ENCODE peak calls at places on chromosomes 1 and 21, in four cellular contexts. F is ovary, M is tibial nerve, Q is esophagus squamous epithelium. N is an unnamed sample. For H3K4me1 and H3K27me3, the result is how much of the 10 kb centered on the place peaks cover.

GRCh38 chr1:38941093-38941492 is 537 bp downstream of the RHBDL2 start:
- DNase-seq in F (no peak), Q (no peak), M (no peak), N (no peak)

GRCh38 chr1:65097081-65097480 is 50.9 kb upstream of the AK4 start:
- DNase-seq in F (no peak), M (no peak), Q (no peak), N (no peak)

GRCh38 chr1:8667869-8668595 is 149.4 kb downstream of the RERE start:
- DNase-seq in F (no peak), Q (no peak), M (no peak), N (no peak)

GRCh38 chr1:49728377-49728776 is 295.4 kb downstream of the AGBL4 start:
- DNase-seq in F (no peak), Q (no peak), M (no peak), N (no peak)

GRCh38 chr1:41500378-41500777 is 15.9 kb upstream of the EDN2 start:
- DNase-seq in M (no peak), F (no peak), Q (no peak), N (peak)

GRCh38 chr1:10867138-10867721 is 70.8 kb upstream of the CASZ1 start:
- DNase-seq in F (peak), Q (no peak), M (peak), N (peak)

GRCh38 chr1:174828264-174828663 is 171.5 kb upstream of the CACYBP start:
- DNase-seq in M (no peak), Q (no peak), F (no peak), N (no peak)

GRCh38 chr1:110540891-110541685 is 22.1 kb upstream of the KCNA10 start:
- DNase-seq in Q (no peak), F (no peak), M (no peak), N (no peak)

GRCh38 chr1:173122958-173123852 is 72.5 kb upstream of the TNFSF18 start:
- DNase-seq in F (peak), Q (peak), M (peak), N (peak)

GRCh38 chr21:46627726-46628125 is 7.7 kb upstream of the PRMT2 start:
- DNase-seq in F (no peak), Q (no peak), M (no peak), N (no peak)

GRCh38 chr21:44285547-44285992 is at the start of gene AIRE:
- DNase-seq in Q (no peak), F (no peak), M (no peak), N (no peak)

GRCh38 chr1:233777571-233777970 is 126.9 kb upstream of the SLC35F3 start:
- DNase-seq in F (no peak), Q (no peak), M (no peak), N (no peak)

GRCh38 chr1:165697491-165697880 is 876 bp downstream of the ALDH9A1 start:
- DNase-seq in Q (no peak), M (no peak), F (no peak), N (no peak)

GRCh38 chr1:39089811-39090519 is 63.8 kb downstream of the NDUFS5 start:
- DNase-seq in M (no peak), F (no peak), Q (no peak), N (no peak)

GRCh38 chr1:67298762-67299161 is 8.9 kb upstream of the IL12RB2 start:
- DNase-seq in F (no peak), Q (no peak), M (no peak), N (no peak)

GRCh38 chr1:180863158-180863775 is 49.4 kb upstream of the KIAA1614 start:
- DNase-seq in Q (no peak), M (no peak), F (no peak), N (peak)

GRCh38 chr1:1006305-1007159 is 6.6 kb upstream of the HES4 start:
- DNase-seq in Q (no peak), M (no peak), F (no peak), N (no peak)

GRCh38 chr1:9317591-9318331 is 25.1 kb downstream of the SPSB1 start:
- DNase-seq in Q (no peak), F (peak), M (no peak), N (no peak)

GRCh38 chr1:235502601-235503332 is 1.5 kb downstream of the B3GALNT2 start:
- DNase-seq in F (no peak), Q (no peak), M (no peak), N (no peak)

GRCh38 chr1:154730986-154731489 is 123.1 kb upstream of the ADAR start:
- DNase-seq in F (no peak), Q (no peak), M (no peak), N (no peak)

GRCh38 chr1:155981266-155982088 is 3.1 kb upstream of the ARHGEF2 start:
- DNase-seq in Q (no peak), F (no peak), M (no peak), N (no peak)

GRCh38 chr1:218507355-218508002 is 162.3 kb downstream of the TGFB2 start:
- DNase-seq in M (no peak), F (no peak), Q (no peak), N (no peak)

GRCh38 chr1:221315330-221315729 is 426.6 kb downstream of the DUSP10 start:
- DNase-seq in M (no peak), Q (no peak), F (no peak), N (peak)

GRCh38 chr21:28799926-28800325 is 192.8 kb downstream of the LTN1 start:
- DNase-seq in F (no peak), M (no peak), Q (no peak), N (no peak)

GRCh38 chr1:89525169-89525855 is 683 bp downstream of the LRRC8B start:
- DNase-seq in M (peak), Q (no peak), F (peak), N (no peak)

GRCh38 chr1:16300436-16300835 is 51.8 kb downstream of the FBXO42 start:
- DNase-seq in Q (no peak), M (no peak), F (no peak), N (no peak)

DNA sequence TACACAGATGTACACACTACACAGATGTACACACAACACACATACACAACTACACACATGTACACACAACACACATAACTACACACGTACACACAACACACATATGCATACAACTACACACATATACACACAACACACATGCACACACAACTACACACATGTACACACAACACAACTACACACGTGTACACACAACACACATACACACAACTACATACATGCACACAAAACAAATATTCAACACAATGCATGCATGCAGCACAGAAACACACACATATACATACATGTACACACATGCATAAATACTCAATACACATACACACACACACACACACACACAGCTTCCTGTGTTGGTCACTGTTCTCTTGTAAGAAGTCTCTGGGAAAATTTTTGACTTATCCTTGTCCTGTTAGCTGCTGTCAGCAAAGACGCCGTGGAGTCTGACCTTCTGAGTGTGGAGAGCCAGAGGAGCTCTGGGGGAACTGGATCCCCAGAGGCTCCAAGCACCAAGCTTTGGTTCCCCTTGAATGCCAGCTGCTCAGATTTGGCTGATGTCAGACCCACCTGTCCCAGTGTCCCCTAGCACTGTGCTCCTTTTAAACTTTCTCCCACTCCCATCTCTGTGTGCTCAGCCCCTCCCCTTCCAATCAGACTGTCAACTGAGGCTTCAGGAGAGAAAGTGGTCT is 318.9 kb downstream of the CAMTA1 start:
- DNase-seq in M (no peak), F (no peak), Q (no peak), N (no peak)
- H3K4me1 ChIP-seq in M (under half), F (under half), Q (under half), N (under half)

GRCh38 chr1:199042193-199042592 is 403.4 kb downstream of the PTPRC start:
- DNase-seq in F (no peak), M (no peak), Q (no peak), N (no peak)

GRCh38 chr1:199040499-199040898 is 401.7 kb downstream of the PTPRC start:
- DNase-seq in M (no peak), Q (no peak), F (no peak), N (no peak)

GRCh38 chr1:199040076-199040475 is 401.2 kb downstream of the PTPRC start:
- DNase-seq in F (no peak), Q (no peak), M (no peak), N (no peak)

GRCh38 chr1:199044191-199044590 is 405.4 kb downstream of the PTPRC start:
- DNase-seq in Q (no peak), F (no peak), M (no peak), N (no peak)

DNA sequence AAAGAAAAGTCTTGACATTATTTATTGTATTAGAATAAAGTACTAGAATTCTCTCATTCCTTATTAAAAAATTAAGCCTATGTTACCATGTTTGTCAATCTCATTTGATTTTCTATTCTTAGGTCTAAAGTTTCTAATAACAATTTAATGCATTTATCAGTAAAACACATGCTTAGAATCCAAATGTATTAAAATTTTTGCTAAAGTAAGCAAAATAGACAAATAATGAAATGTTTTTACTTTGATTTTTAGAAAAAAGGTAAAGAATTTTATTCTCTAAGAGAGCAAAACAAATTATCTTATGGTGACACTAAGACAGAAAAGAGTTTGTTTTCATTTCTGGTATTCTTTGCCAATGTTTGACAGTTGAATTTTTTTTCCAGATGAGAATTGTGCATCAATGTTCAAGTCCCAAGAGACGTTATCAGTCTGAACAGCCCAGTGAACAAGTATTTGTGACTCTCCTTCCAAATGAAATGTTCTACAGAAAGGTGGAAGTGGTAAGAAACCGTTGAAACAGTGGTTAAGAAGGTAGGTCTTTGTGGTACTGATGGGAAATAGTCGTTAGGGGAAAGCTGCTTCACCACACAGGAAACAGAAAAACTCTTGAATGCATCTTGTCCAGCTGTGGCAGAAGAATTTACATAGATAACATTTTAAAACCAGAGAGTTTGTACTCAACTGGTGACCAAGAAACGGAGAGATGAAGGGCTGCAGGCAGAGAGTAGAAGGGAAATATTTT is 402.5 kb downstream of the PTPRC start:
- DNase-seq in Q (no peak), F (no peak), M (no peak), N (no peak)
- TF ChIP-seq POLR2A in Q (no peak), F (no peak), M (no peak), N (no peak)

DNA sequence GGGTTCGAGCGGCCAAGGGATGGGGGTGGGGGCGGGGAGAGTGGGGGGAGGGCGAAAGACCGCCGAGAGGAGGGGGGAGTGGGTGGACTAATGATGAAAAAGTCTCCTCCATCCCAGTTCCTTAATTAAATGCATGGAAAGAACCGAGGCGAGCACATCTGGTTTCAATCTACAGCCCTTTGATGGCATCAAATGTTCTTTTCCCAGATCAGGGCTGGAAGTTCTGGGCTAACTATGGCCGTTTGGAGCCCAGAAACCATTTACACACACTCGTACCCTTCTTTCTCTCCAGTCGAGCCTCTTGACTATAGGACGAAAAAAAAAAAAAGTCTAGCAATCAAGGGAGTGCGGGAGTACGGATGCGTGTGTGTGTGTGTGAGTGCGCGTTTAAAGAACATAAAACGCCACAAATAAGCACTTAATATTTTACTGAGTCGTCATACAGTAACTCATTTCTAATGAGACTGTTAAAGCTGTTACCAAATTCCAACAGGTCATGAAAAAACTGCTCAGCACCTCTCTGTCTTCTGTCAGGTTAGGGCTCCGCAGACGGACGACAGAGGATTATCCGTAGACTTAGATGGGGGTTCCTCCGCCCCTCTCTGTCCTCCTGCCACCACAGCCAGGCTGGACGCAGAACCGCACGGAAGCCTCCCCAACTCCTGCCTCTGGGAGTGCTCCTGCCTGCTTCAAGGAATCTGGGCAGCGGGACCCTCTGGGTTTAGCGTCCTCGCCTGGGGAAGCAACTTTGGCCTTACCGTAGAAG is 2.1 kb upstream of the PRRX1 start:
- DNase-seq in Q (no peak), F (peak), M (no peak), N (no peak)
- H3K27me3 ChIP-seq in Q (half or more), F (under half), M (half or more), N (under half)

DNA sequence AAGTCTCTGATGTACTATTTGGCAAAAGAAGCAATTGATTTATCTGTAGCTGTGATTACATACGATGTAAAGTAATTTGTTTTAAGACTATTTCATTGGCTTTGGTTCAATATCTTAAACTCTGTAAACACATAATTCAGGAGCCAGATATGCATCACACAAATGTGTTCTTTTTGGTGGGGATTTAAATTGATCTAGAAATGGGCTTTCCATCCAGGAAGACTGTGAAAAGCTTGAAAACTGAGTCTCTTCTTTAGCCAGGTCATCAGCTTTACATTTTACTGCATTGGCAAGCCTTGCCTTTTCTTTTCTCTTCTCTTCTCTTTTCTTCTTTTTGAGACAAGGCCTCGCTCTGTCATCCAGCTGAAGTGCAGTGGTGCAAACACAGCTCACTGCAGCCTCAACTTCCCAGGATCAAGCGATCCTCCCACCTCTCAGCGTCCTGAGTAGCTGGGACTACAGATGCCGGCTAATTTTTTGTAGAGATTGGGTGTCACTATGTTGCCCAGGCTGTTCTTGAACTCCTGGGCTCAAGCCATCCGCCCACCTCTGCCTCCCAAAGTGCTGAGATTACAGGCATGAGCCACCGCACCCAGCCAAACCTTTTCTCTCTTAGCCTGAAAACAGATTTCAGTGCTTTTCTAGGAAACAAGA is 1.4 kb downstream of the RCAN3 start:
- DNase-seq in Q (no peak), M (no peak), F (no peak), N (no peak)
- H3K4me1 ChIP-seq in Q (under half), M (under half), F (under half), N (half or more)

GRCh38 chr1:85259118-85259865 is at the start of gene C1orf52:
- DNase-seq in F (peak), Q (peak), M (peak), N (peak)
- TF ChIP-seq POLR2A in F (peak), Q (no peak), M (peak), N (peak)

GRCh38 chr1:167101754-167102153 is 7.9 kb downstream of the STYXL2 start:
- DNase-seq in Q (no peak), M (no peak), F (no peak), N (no peak)
- H3K27me3 ChIP-seq in Q (under half), M (under half), F (under half), N (under half)

DNA sequence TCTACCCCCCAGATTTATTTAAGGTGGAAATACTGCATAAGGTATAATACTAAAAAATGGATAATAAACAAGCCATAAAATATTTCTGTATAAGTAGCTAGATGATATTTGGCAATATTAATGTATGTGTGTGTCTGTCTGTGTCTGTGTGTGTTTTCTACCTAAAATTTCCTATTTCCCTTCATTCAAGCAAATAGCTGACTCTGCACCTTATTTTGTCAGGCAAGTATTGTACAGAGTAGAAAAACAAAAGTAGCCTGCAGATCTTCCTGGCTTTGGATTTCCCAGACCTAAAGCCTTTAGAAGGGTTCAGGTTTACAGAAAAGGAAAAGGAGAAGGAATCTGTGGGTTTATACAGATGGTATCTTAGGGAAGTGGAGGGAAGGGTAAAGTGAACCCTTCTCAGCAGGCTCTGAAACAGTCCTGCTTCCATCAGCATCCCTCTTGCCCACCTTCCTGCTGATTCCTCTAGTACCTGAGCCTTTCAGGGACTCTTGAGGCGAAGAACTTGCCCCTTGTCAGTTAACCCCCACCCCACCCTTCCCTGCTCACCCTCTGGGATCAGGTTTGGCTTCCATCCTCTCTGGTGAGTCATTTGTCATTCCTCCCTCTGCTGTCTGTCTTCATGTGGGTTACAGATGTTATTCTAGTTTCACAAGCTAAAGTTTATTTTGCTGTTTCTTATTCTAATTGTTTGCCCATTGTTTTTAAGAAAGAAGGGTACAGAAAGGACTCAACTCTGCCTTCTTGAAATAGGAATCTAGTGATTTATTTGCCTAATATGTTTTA is 21.7 kb upstream of the RGS16 start:
- DNase-seq in F (no peak), Q (no peak), M (no peak), N (no peak)
- H3K4me1 ChIP-seq in F (under half), Q (under half), M (under half), N (under half)

GRCh38 chr1:3852091-3852490 is 4.9 kb downstream of the CEP104 start:
- DNase-seq in F (no peak), M (no peak), Q (no peak), N (no peak)

GRCh38 chr1:3852711-3853498 is 4.1 kb downstream of the CEP104 start:
- DNase-seq in Q (no peak), M (no peak), F (no peak), N (no peak)

GRCh38 chr1:3858231-3858981 is 1.1 kb downstream of the DFFB start:
- DNase-seq in Q (no peak), F (no peak), M (no peak), N (peak)

GRCh38 chr1:3857791-3858129 is 484 bp downstream of the DFFB start:
- DNase-seq in M (no peak), F (no peak), Q (no peak), N (peak)

DNA sequence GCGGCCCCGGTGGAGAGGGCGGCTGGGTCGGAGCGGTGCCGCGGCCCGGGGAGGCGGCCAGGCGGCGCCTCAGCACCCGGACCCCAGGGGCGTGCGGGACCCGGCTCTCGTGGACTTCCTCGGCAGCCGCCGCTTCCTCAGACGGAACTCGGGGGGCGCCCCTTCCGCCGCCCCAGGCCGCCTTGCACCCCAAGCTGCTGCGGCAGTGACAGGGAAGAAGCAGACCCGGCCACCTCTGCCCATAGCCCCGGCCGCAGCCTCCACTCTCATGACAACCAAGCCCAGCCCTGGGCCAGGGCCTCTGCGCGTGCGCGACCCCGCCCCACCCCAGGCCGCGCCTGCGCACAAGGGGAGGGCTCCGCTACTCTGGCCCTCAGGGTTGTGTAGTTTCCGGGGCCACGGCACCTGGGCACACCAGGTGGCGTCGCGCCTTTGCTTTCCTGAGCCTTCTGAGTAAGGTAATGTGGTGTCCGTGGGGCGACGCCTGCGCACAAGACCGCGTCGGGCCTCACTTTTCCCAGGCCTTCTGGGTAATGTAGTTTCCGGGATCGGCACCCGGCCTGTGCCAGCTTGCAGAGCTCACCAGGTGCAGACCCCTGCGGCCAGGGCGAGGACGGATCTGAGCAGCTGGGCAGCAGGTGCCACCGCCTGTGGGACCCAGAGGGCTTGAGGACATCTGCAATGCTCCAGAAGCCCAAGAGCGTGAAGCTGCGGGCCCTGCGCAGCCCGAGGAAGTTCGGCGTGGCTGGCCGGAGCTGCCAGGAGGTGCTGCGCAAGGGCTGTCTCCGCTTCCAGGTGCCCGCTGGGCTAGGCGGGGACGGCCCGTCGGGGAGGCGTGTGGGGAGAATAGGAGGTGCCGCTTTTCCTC is at the start of the genes CEP104 and DFFB:
- DNase-seq in Q (peak), F (peak), M (peak), N (peak)
- TF ChIP-seq POLR2A in Q (peak), F (no peak), M (peak), N (peak)

GRCh38 chr1:34928865-34929496 is 469 bp downstream of the DLGAP3 start:
- DNase-seq in F (no peak), Q (no peak), M (no peak), N (no peak)
- H3K27me3 ChIP-seq in F (under half), Q (half or more), M (half or more), N (under half)

N was measured in body of pancreas.